ENCODE peak calls at places on chromosomes 3 and 15, in seven cellular contexts. H is GM12878; R is right cardiac atrium; J is gastroesophageal sphincter; L is body of pancreas; O is activated CD8-positive, alpha-beta T cell treated with anti-CD3 and anti-CD28 coated beads for 36 hours; N is activated naive CD8-positive, alpha-beta T cell treated with anti-CD3 and anti-CD28 coated beads, Interleukin-2, amount 50 U/mL, for 24 hours. X is an unnamed sample.

GRCh38 chr15:58313304-58313703 is 118.5 kb upstream of the LIPC start:
- ATAC-seq in H (no peak), R (no peak), J (no peak), L (no peak), O (no peak), N (no peak), X (peak; percentile 36)

GRCh38 chr3:122774564-122774963 is 19.1 kb downstream of the HSPBAP1 start:
- ATAC-seq in H (peak; percentile 32), R (no peak), J (no peak), L (no peak), O (peak; percentile 67), N (no peak), X (peak; percentile 67)

GRCh38 chr15:30930422-30930821 is 26.7 kb downstream of the FAN1 start:
- ATAC-seq in H (peak; percentile 34), R (no peak), J (no peak), L (no peak), O (no peak), N (peak; percentile 34), X (no peak)

GRCh38 chr15:68808091-68808490 is 12.6 kb downstream of the ANP32A start:
- ATAC-seq in H (no peak), R (no peak), J (no peak), L (no peak), O (no peak), N (no peak), X (no peak)

GRCh38 chr15:64622410-64623260 is 152.8 kb downstream of the RBPMS2 start:
- ATAC-seq in H (peak; percentile 93), R (no peak), J (no peak), L (no peak), O (peak; percentile 78), N (peak; percentile 65), X (peak; percentile 72)

GRCh38 chr15:83206971-83207621 is 527 bp downstream of the HDGFL3 start:
- ATAC-seq in H (peak; percentile 37), R (peak; percentile 60), J (peak; percentile 63), L (peak; percentile 54), O (peak; percentile 26), N (peak; percentile 11), X (peak; percentile 44)

GRCh38 chr3:46135475-46135874 is 72.6 kb downstream of the CCR1 start:
- ATAC-seq in H (no peak), R (peak; percentile 43), J (no peak), L (no peak), O (no peak), N (peak; percentile 46), X (no peak)

GRCh38 chr3:9779721-9780450 is 10.1 kb upstream of the CAMK1 start:
- ATAC-seq in H (peak; percentile 82), R (peak; percentile 28), J (peak; percentile 30), L (no peak), O (peak; percentile 57), N (peak; percentile 64), X (peak; percentile 52)

GRCh38 chr3:192825191-192825590 is 92.5 kb downstream of the MB21D2 start:
- ATAC-seq in H (no peak), R (peak; percentile 69), J (no peak), L (no peak), O (no peak), N (no peak), X (no peak)

GRCh38 chr15:36961956-36962355 is 138.4 kb downstream of the MEIS2 start:
- ATAC-seq in H (no peak), R (no peak), J (no peak), L (no peak), O (no peak), N (no peak), X (no peak)

GRCh38 chr3:69094467-69095205 is 9.9 kb downstream of the ARL6IP5 start:
- ATAC-seq in H (peak; percentile 35), R (peak; percentile 5), J (no peak), L (no peak), O (peak; percentile 24), N (peak; percentile 76), X (peak; percentile 51)

GRCh38 chr15:33722005-33722672 is 246.2 kb upstream of the CHRM5 start:
- ATAC-seq in H (peak; percentile 52), R (no peak), J (no peak), L (no peak), O (no peak), N (no peak), X (peak; percentile 71)

GRCh38 chr15:42228036-42228435 is 19.9 kb upstream of the VPS39 start:
- ATAC-seq in H (no peak), R (no peak), J (no peak), L (no peak), O (no peak), N (no peak), X (no peak)

GRCh38 chr15:56341201-56341600 is 24.0 kb upstream of the TEX9 start:
- ATAC-seq in H (no peak), R (no peak), J (no peak), L (no peak), O (no peak), N (no peak), X (no peak)

GRCh38 chr3:71117572-71118247 is 465.8 kb downstream of the FOXP1 start:
- ATAC-seq in H (no peak), R (peak; percentile 59), J (no peak), L (no peak), O (peak; percentile 65), N (peak; percentile 78), X (peak; percentile 41)

GRCh38 chr15:101488300-101489164 is 975 bp downstream of the PCSK6 start:
- ATAC-seq in H (no peak), R (no peak), J (no peak), L (peak; percentile 30), O (no peak), N (no peak), X (no peak)

GRCh38 chr15:40746916-40747418 is 8.1 kb downstream of the RMDN3 start:
- ATAC-seq in H (no peak), R (peak; percentile 36), J (no peak), L (no peak), O (no peak), N (no peak), X (no peak)

GRCh38 chr3:182796310-182796709 is 3.0 kb downstream of the ATP11B start:
- ATAC-seq in H (no peak), R (no peak), J (no peak), L (no peak), O (no peak), N (no peak), X (no peak)

GRCh38 chr3:43455233-43455632 is 166.6 kb downstream of the ANO10 start:
- ATAC-seq in H (no peak), R (peak; percentile 31), J (no peak), L (peak; percentile 71), O (no peak), N (peak; percentile 40), X (peak; percentile 67)

GRCh38 chr3:49650651-49651050 is 23.5 kb upstream of the APEH start:
- ATAC-seq in H (no peak), R (no peak), J (no peak), L (no peak), O (no peak), N (no peak), X (no peak)

GRCh38 chr3:33364060-33364459 is 76.1 kb downstream of the UBP1 start:
- ATAC-seq in H (no peak), R (no peak), J (no peak), L (no peak), O (no peak), N (no peak), X (no peak)

GRCh38 chr3:134640378-134640777 is 10.4 kb downstream of the KY start:
- ATAC-seq in H (no peak), R (no peak), J (no peak), L (no peak), O (no peak), N (no peak), X (no peak)

GRCh38 chr3:195416795-195417194 is 26.0 kb downstream of the ACAP2 start:
- ATAC-seq in H (no peak), R (no peak), J (no peak), L (no peak), O (peak; percentile 39), N (peak; percentile 57), X (peak; percentile 43)

GRCh38 chr3:182484682-182485081 is 308.6 kb upstream of the ATP11B start:
- ATAC-seq in H (peak; percentile 37), R (no peak), J (no peak), L (no peak), O (no peak), N (no peak), X (no peak)

GRCh38 chr3:70973558-70973957 is 610.0 kb downstream of the FOXP1 start:
- ATAC-seq in H (no peak), R (no peak), J (no peak), L (no peak), O (peak; percentile 71), N (no peak), X (peak; percentile 84)

GRCh38 chr3:64627471-64628321 is 60.1 kb downstream of the ADAMTS9 start:
- ATAC-seq in H (no peak), R (no peak), J (no peak), L (peak; percentile 40), O (no peak), N (no peak), X (no peak)

GRCh38 chr3:188881954-188882641 is 289.7 kb upstream of the TPRG1 start:
- ATAC-seq in H (no peak), R (peak; percentile 26), J (no peak), L (no peak), O (no peak), N (no peak), X (no peak)

GRCh38 chr15:69712999-69713398 is 260.4 kb downstream of the RPLP1 start:
- ATAC-seq in H (peak; percentile 20), R (no peak), J (no peak), L (no peak), O (no peak), N (no peak), X (no peak)

GRCh38 chr15:75348563-75349350 is 1.9 kb downstream of the NEIL1 start:
- ATAC-seq in H (no peak), R (peak; percentile 2), J (peak; percentile 6), L (peak; percentile 33), O (no peak), N (no peak), X (no peak)

GRCh38 chr3:19934098-19934566 is at the start of gene EFHB:
- ATAC-seq in H (peak; percentile 18), R (no peak), J (no peak), L (peak; percentile 40), O (no peak), N (no peak), X (no peak)

GRCh38 chr3:124107491-124107890 is 115.6 kb upstream of the ROPN1 start:
- ATAC-seq in H (no peak), R (peak; percentile 64), J (no peak), L (no peak), O (no peak), N (no peak), X (no peak)

GRCh38 chr3:109050591-109051167 is 67.3 kb downstream of the MORC1 start:
- ATAC-seq in H (peak; percentile 80), R (no peak), J (no peak), L (no peak), O (no peak), N (no peak), X (no peak)

GRCh38 chr15:62856466-62857246 is 185.9 kb upstream of the TPM1 start:
- ATAC-seq in H (no peak), R (no peak), J (no peak), L (peak; percentile 50), O (no peak), N (no peak), X (no peak)

GRCh38 chr3:143535994-143536784 is 312.1 kb downstream of the SLC9A9 start:
- ATAC-seq in H (peak; percentile 94), R (peak; percentile 43), J (no peak), L (no peak), O (peak; percentile 88), N (peak; percentile 91), X (peak; percentile 91)

GRCh38 chr3:48697952-48698351 is 12.2 kb upstream of the NCKIPSD start:
- ATAC-seq in H (no peak), R (no peak), J (no peak), L (no peak), O (peak; percentile 55), N (no peak), X (peak; percentile 35)

X was measured in activated T-helper 17 cell treated with anti-CD3 and anti-CD28 coated beads, Interleukin-2, amount 50 U/mL, for 72 hours.